ENCODE peak calls at places on chromosomes 6 and 20, in seven cellular contexts. G, F, A, Z, W, I and O are unnamed samples.

GRCh38 chr6:64694356-64694755 is 1012.7 kb downstream of the EYS start:
- DNase-seq in G (no peak), F (no peak), A (no peak), Z (no peak), W (no peak), I (no peak), O (no peak)

GRCh38 chr6:149896491-149896890 is 1.4 kb downstream of the RAET1E start:
- DNase-seq in G (no peak), F (no peak), A (no peak), Z (no peak), W (no peak), I (no peak), O (no peak)

GRCh38 chr6:72283571-72283970 is 338.3 kb upstream of the KCNQ5 start:
- DNase-seq in G (no peak), F (no peak), A (no peak), Z (no peak), W (no peak), I (no peak), O (no peak)

GRCh38 chr20:46411637-46412036 is 5.2 kb upstream of the ELMO2 start:
- DNase-seq in G (no peak), F (no peak), A (no peak), Z (no peak), W (no peak), I (no peak), O (no peak)

GRCh38 chr6:4760773-4761172 is 15.4 kb upstream of the CDYL start:
- DNase-seq in G (no peak), F (no peak), A (no peak), Z (no peak), W (no peak), I (no peak), O (no peak)

GRCh38 chr6:4155848-4156466 is 20.6 kb upstream of the ECI2 start:
- DNase-seq in G (peak; percentile 81), F (peak; percentile 82), A (peak; percentile 73), Z (no peak), W (peak; percentile 88), I (peak; percentile 86), O (peak; percentile 75)

GRCh38 chr20:57435498-57436222 is 44.5 kb downstream of the RBM38 start:
- DNase-seq in G (peak; percentile 54), F (peak; percentile 42), A (no peak), Z (no peak), W (no peak), I (peak; percentile 55), O (no peak)

GRCh38 chr6:124962617-124963415 is 579 bp downstream of the RNF217 start:
- DNase-seq in G (no peak), F (no peak), A (peak; percentile 25), Z (no peak), W (peak; percentile 32), I (peak; percentile 36), O (no peak)

GRCh38 chr6:21263531-21264287 is 329.8 kb upstream of the SOX4 start:
- DNase-seq in G (no peak), F (peak; percentile 56), A (no peak), Z (peak; percentile 75), W (no peak), I (no peak), O (peak; percentile 73)

GRCh38 chr6:51027283-51028065 is 208.8 kb downstream of the TFAP2B start:
- DNase-seq in G (no peak), F (no peak), A (no peak), Z (no peak), W (no peak), I (no peak), O (no peak)

GRCh38 chr20:38167851-38168760 is 3.0 kb upstream of the TGM2 start:
- DNase-seq in G (no peak), F (no peak), A (no peak), Z (peak; percentile 84), W (peak; percentile 77), I (peak; percentile 52), O (no peak)

GRCh38 chr20:57573176-57573575 is 12.3 kb downstream of the PCK1 start:
- DNase-seq in G (no peak), F (no peak), A (no peak), Z (no peak), W (no peak), I (no peak), O (no peak)

GRCh38 chr20:50969912-50970311 is 11.3 kb downstream of the MOCS3 start:
- DNase-seq in G (no peak), F (no peak), A (no peak), Z (no peak), W (no peak), I (no peak), O (no peak)

GRCh38 chr6:127343753-127344659 is 597 bp upstream of the ECHDC1 start:
- DNase-seq in G (no peak), F (peak; percentile 33), A (no peak), Z (no peak), W (no peak), I (no peak), O (no peak)

GRCh38 chr6:39770476-39770875 is 21.7 kb upstream of the DAAM2 start:
- DNase-seq in G (no peak), F (no peak), A (no peak), Z (no peak), W (no peak), I (no peak), O (no peak)

GRCh38 chr6:152054441-152054840 is 247.0 kb downstream of the ESR1 start:
- DNase-seq in G (no peak), F (peak; percentile 6), A (no peak), Z (peak; percentile 27), W (peak; percentile 29), I (no peak), O (no peak)

GRCh38 chr6:88914180-88914579 is 49.2 kb downstream of the RNGTT start:
- DNase-seq in G (no peak), F (no peak), A (no peak), Z (no peak), W (no peak), I (no peak), O (no peak)

GRCh38 chr6:134410531-134410930 is 92.6 kb upstream of the SGK1 start:
- DNase-seq in G (no peak), F (no peak), A (no peak), Z (no peak), W (no peak), I (no peak), O (no peak)

GRCh38 chr6:18997375-18997826 is 610.3 kb downstream of the RNF144B start:
- DNase-seq in G (no peak), F (peak; percentile 52), A (no peak), Z (peak; percentile 23), W (no peak), I (no peak), O (peak; percentile 18)

GRCh38 chr6:84332139-84333034 is 104.9 kb upstream of the CEP162 start:
- DNase-seq in G (no peak), F (peak; percentile 18), A (no peak), Z (no peak), W (no peak), I (no peak), O (no peak)

GRCh38 chr6:30960907-30961673 is 20.3 kb downstream of the MUCL3 start:
- DNase-seq in G (no peak), F (no peak), A (no peak), Z (no peak), W (no peak), I (no peak), O (peak; percentile 25)

GRCh38 chr6:108117427-108118358 is 43.2 kb upstream of the OSTM1 start:
- DNase-seq in G (no peak), F (peak; percentile 50), A (peak; percentile 44), Z (no peak), W (no peak), I (no peak), O (no peak)

GRCh38 chr6:18263561-18264337 is 581 bp downstream of the DEK start:
- DNase-seq in G (no peak), F (peak; percentile 44), A (peak; percentile 39), Z (no peak), W (peak; percentile 65), I (peak; percentile 71), O (peak; percentile 37)

GRCh38 chr6:126015869-126016268 is 29.5 kb downstream of the TRMT11 start:
- DNase-seq in G (no peak), F (no peak), A (no peak), Z (no peak), W (no peak), I (no peak), O (no peak)

GRCh38 chr20:41783423-41784220 is 165.4 kb upstream of the CHD6 start:
- DNase-seq in G (no peak), F (no peak), A (no peak), Z (no peak), W (no peak), I (no peak), O (no peak)

GRCh38 chr6:74567891-74568290 is 638.0 kb downstream of the COL12A1 start:
- DNase-seq in G (no peak), F (no peak), A (no peak), Z (no peak), W (no peak), I (no peak), O (no peak)

GRCh38 chr20:32594204-32594603 is 9.1 kb upstream of the NOL4L start:
- DNase-seq in G (no peak), F (no peak), A (no peak), Z (no peak), W (no peak), I (no peak), O (no peak)

GRCh38 chr6:145370559-145370958 is 364.8 kb downstream of the EPM2A start:
- DNase-seq in G (no peak), F (no peak), A (no peak), Z (no peak), W (no peak), I (no peak), O (no peak)

GRCh38 chr6:12354499-12354898 is 64.3 kb downstream of the EDN1 start:
- DNase-seq in G (peak; percentile 37), F (peak; percentile 84), A (no peak), Z (no peak), W (no peak), I (no peak), O (peak; percentile 78)

GRCh38 chr6:161284653-161285052 is 10.8 kb upstream of the AGPAT4 start:
- DNase-seq in G (no peak), F (no peak), A (no peak), Z (no peak), W (no peak), I (no peak), O (no peak)

GRCh38 chr6:142518126-142518525 is 216.3 kb downstream of the ADGRG6 start:
- DNase-seq in G (no peak), F (no peak), A (no peak), Z (no peak), W (no peak), I (no peak), O (no peak)